ENCODE peak calls at places on chromosomes 1 and 21, in nine cellular contexts. C is heart right ventricle; E is adrenal gland; B is CD8-positive, alpha-beta memory T cell; L is cardiac muscle cell; V is colonic mucosa; X is uterus; K is GM23338; H is Panc1. D is an unnamed sample.

GRCh38 chr1:15402809-15403450 is 6.8 kb upstream of the EFHD2 start:
- DNase-seq in C (no peak), E (no peak), B (no peak), L (no peak), V (no peak), X (no peak), K (no peak), H (no peak), D (no peak)

GRCh38 chr1:214901718-214902117 is 180.8 kb upstream of the KCNK2 start:
- DNase-seq in C (no peak), E (no peak), B (no peak), L (peak; percentile 18), V (no peak), X (no peak), K (no peak), H (no peak), D (no peak)

GRCh38 chr1:57468661-57469523 is 45.0 kb upstream of the DAB1 start:
- DNase-seq in C (no peak), E (no peak), B (no peak), L (peak; percentile 64), V (no peak), X (no peak), K (peak; percentile 17), H (no peak), D (no peak)

GRCh38 chr1:31215083-31215570 is 24.6 kb downstream of the NKAIN1 start:
- DNase-seq in C (no peak), E (peak; percentile 62), B (no peak), L (peak; percentile 15), V (no peak), X (no peak), K (no peak), H (no peak), D (no peak)

GRCh38 chr21:18155508-18156193 is 89.0 kb upstream of the CHODL start:
- DNase-seq in C (no peak), E (no peak), B (peak; percentile 2), L (peak; percentile 32), V (no peak), X (no peak), K (peak; percentile 80), H (no peak), D (peak; percentile 10)

GRCh38 chr21:42959754-42960153 is 14.6 kb upstream of the PKNOX1 start:
- DNase-seq in C (no peak), E (no peak), B (no peak), L (no peak), V (no peak), X (no peak), K (peak; percentile 91), H (no peak), D (peak; percentile 86)

GRCh38 chr1:224784606-224785328 is 144.7 kb upstream of the DNAH14 start:
- DNase-seq in C (no peak), E (no peak), B (no peak), L (peak; percentile 3), V (no peak), X (no peak), K (no peak), H (no peak), D (no peak)

GRCh38 chr21:38660333-38661295 is 145.1 kb upstream of the ETS2 start:
- DNase-seq in C (peak; percentile 23), E (no peak), B (no peak), L (peak; percentile 11), V (peak; percentile 53), X (peak; percentile 34), K (peak; percentile 66), H (no peak), D (peak; percentile 90)

GRCh38 chr1:205985330-205986005 is 17.7 kb downstream of the RAB7B start:
- DNase-seq in C (no peak), E (no peak), B (no peak), L (no peak), V (no peak), X (no peak), K (no peak), H (no peak), D (no peak)

DNA sequence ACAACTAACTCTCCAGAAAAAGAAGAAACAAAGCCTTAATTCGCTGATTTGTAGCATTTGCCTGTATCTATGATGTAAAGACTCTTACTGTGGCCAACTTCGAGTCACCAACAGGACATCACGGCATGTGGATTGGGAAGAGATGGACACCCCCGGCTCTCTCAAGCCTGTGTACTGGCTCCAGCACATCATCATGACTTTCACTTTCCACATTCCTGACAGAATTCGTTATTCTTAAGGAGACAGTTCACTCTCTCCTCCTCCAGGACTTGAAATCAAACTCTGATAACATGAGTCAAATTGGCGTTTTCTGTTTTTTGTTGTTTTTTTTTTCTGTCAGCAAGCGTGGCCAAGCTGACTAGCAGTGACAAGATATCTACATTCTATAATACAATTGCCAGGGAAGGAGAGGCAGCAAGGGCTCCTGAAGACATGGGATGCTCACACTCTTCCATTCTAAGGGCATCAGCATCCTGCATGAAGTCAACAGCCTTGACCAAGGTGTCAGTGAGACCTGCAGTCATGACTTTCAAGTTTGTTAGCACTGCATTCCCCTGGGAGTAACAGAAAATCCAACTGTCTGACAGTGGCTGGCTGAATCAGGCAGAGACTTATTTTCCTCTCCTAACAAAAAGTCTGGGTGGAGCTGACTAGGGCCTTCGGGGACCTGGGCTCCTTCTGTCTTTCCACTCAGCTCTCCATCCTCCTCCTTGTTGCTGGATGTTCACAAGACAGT is 13.3 kb upstream of the TRAF3IP3 start:
- DNase-seq in C (no peak), E (no peak), B (no peak), L (peak; percentile 67), V (no peak), X (no peak), K (no peak), H (no peak), D (no peak)
- H3K4me3 ChIP-seq in C (peak overlapping the region; percentile 18), E (no peak overlapping the region), B (no peak overlapping the region), L (no peak overlapping the region), V (no peak overlapping the region), X (no peak overlapping the region), K (no peak overlapping the region), H (no peak overlapping the region), D (no peak overlapping the region)

GRCh38 chr1:192493584-192493983 is 82.0 kb upstream of the RGS1 start:
- DNase-seq in C (no peak), E (no peak), B (no peak), L (no peak), V (no peak), X (no peak), K (no peak), H (no peak), D (no peak)
- H3K27me3 ChIP-seq in C (no peaks in the 10 kb centered on the region), E (no peaks in the 10 kb centered on the region), B (no peaks in the 10 kb centered on the region), L (no peaks in the 10 kb centered on the region), V (no peaks in the 10 kb centered on the region), X (no peaks in the 10 kb centered on the region), K (no peaks in the 10 kb centered on the region), H (no peaks in the 10 kb centered on the region), D (no peaks in the 10 kb centered on the region)

DNA sequence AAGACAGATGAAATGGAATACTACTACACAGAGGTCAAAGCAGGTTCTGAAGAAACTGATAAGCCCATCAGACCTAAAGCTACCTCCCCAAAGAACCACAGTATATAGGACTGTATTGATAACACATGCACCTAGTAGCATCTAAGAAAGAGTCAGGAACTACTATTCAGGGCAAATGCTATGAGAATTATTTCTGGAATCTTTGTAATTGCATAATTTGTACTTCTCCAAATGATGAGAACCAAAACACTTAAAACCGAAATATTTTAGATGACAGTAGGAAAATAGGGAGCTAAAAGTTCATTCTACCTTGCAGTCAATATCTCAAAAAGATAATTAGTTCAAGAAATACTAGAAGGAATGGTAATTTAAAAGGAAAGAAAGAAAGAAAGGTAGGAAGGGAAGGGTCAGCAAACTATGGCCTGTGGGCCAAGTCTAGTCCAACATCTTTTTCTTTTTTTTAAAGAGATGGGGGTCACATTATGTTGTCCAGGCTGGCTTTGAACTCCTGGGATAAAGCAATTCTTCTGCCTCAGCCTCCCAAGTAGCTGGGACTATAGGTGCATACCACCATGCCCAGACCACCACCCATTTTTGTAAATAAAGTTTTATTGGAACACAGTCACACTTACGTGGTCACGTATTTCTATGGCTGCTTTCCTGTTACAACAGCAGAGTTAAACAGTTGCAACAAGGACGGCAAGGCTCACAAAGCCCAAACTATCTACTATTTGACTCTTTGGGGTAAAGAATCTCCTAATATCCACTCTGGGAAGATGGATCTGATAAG is 24.0 kb downstream of the EGLN1 start:
- DNase-seq in C (no peak), E (no peak), B (no peak), L (no peak), V (no peak), X (no peak), K (no peak), H (no peak), D (no peak)
- H3K4me3 ChIP-seq in C (no peak overlapping the region), E (no peak overlapping the region), B (no peak overlapping the region), L (no peak overlapping the region), V (no peak overlapping the region), X (no peak overlapping the region), K (no peak overlapping the region), H (no peak overlapping the region), D (no peak overlapping the region)

DNA sequence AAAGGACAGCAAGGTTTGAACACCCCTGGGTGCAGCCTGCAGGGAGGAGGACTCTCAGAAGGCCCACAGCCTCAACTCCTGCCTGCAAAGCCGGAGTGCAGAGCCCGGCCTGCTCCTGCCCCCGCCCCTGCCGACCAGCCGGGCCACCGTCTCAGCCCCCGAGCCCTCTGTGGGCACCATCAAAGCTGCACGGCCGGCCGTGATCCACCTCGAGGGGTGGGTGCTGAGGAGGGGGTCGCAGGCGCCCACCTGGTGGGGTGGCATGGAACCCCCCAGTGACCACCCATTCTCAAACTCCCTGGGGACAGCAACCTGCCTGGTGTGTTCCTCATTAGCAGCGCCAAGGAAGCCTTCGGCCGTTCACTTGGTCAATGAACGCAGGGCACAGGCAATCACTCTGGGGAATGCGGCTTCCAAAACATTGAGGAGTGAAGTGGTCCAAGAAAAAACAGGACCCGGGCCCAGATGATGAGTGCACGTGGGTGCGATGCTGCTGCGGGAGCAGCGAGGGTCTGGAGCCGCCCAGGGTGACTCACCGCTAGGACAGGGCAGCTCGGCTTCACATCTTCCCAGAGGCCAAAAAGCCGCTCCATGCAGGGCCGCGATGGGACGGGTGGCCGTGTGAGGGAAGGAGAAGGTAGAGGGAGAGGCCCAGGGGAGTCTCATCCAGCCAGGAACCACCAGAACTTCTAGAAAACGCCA is 157.6 kb downstream of the NPHP4 start:
- DNase-seq in C (no peak), E (no peak), B (no peak), L (no peak), V (no peak), X (no peak), K (no peak), H (no peak), D (peak; percentile 57)
- H3K27me3 ChIP-seq in C (peaks cover 74% of the 10 kb centered on the region), E (peaks cover 5% of the 10 kb centered on the region), B (no peaks in the 10 kb centered on the region), L (no peaks in the 10 kb centered on the region), V (no peaks in the 10 kb centered on the region), X (no peaks in the 10 kb centered on the region), K (no peaks in the 10 kb centered on the region), H (no peaks in the 10 kb centered on the region), D (peaks cover 4% of the 10 kb centered on the region)

GRCh38 chr1:155126494-155127104 is 1.1 kb upstream of the EFNA1 start:
- DNase-seq in C (peak; percentile 23), E (no peak), B (peak; percentile 39), L (peak; percentile 54), V (peak; percentile 63), X (peak; percentile 28), K (peak; percentile 83), H (no peak), D (peak; percentile 85)

GRCh38 chr1:155125946-155126493 is 1.7 kb upstream of the EFNA1 start:
- DNase-seq in C (peak; percentile 54), E (no peak), B (no peak), L (peak; percentile 76), V (peak; percentile 95), X (peak; percentile 75), K (peak; percentile 62), H (no peak), D (peak; percentile 80)

GRCh38 chr1:155123801-155124200 is 3.9 kb upstream of the EFNA1 start:
- DNase-seq in C (no peak), E (no peak), B (no peak), L (no peak), V (no peak), X (no peak), K (no peak), H (no peak), D (no peak)

GRCh38 chr1:155125511-155125945 is 2.1 kb upstream of the EFNA1 start:
- DNase-seq in C (no peak), E (no peak), B (no peak), L (no peak), V (no peak), X (no peak), K (peak; percentile 58), H (no peak), D (peak; percentile 73)

GRCh38 chr1:155124503-155125463 is 2.9 kb upstream of the EFNA1 start:
- DNase-seq in C (no peak), E (no peak), B (no peak), L (peak; percentile 50), V (peak; percentile 67), X (no peak), K (peak; percentile 78), H (no peak), D (peak; percentile 55)
- H3K4me3 ChIP-seq in C (no peak overlapping the region), E (no peak overlapping the region), B (no peak overlapping the region), L (no peak overlapping the region), V (no peak overlapping the region), X (no peak overlapping the region), K (peak overlapping the region; percentile 72), H (no peak overlapping the region), D (no peak overlapping the region)

D was measured in H7.